ENCODE peak calls at places on chromosomes 11 and 22, in five cellular contexts. One of them, this sample, is unnamed.

GRCh38 chr11:65491163-65491465 is 7.7 kb upstream of the MALAT1 start:
- DNase-seq in NCI-H460: no peak
- DNase-seq in bronchial epithelial cell: no peak
- DNase-seq in A172: no peak
- DNase-seq in endothelial cell: no peak
- DNase-seq in this sample: no peak

GRCh38 chr11:74755395-74755995 is 6.8 kb downstream of the RNF169 start:
- DNase-seq in NCI-H460: no peak
- DNase-seq in bronchial epithelial cell: peak
- DNase-seq in A172: no peak
- DNase-seq in endothelial cell: no peak
- DNase-seq in this sample: no peak

GRCh38 chr11:76837696-76838421 is 22.9 kb upstream of the ACER3 start:
- DNase-seq in NCI-H460: no peak
- DNase-seq in bronchial epithelial cell: no peak
- DNase-seq in A172: no peak
- DNase-seq in endothelial cell: no peak
- DNase-seq in this sample: no peak

GRCh38 chr11:128021304-128022006 is 565.9 kb downstream of the ETS1 start:
- DNase-seq in NCI-H460: no peak
- DNase-seq in bronchial epithelial cell: peak
- DNase-seq in A172: no peak
- DNase-seq in endothelial cell: peak
- DNase-seq in this sample: peak

GRCh38 chr11:80980221-80980620 is 1539.4 kb upstream of the TENM4 start:
- DNase-seq in NCI-H460: no peak
- DNase-seq in bronchial epithelial cell: peak
- DNase-seq in A172: peak
- DNase-seq in endothelial cell: no peak
- DNase-seq in this sample: no peak

GRCh38 chr22:49350441-49351121 is 477.1 kb downstream of the BRD1 start:
- DNase-seq in NCI-H460: no peak
- DNase-seq in bronchial epithelial cell: no peak
- DNase-seq in A172: peak
- DNase-seq in endothelial cell: no peak
- DNase-seq in this sample: peak

GRCh38 chr11:94650756-94651155 is 83.6 kb downstream of the PIWIL4 start:
- DNase-seq in NCI-H460: no peak
- DNase-seq in bronchial epithelial cell: no peak
- DNase-seq in A172: no peak
- DNase-seq in endothelial cell: no peak
- DNase-seq in this sample: no peak

GRCh38 chr22:19679476-19680099 is 34.7 kb upstream of the SEPTIN5 start:
- DNase-seq in NCI-H460: no peak
- DNase-seq in bronchial epithelial cell: peak
- DNase-seq in A172: no peak
- DNase-seq in endothelial cell: peak
- DNase-seq in this sample: peak